ENCODE peak calls at places on chromosome 9, in nine cellular contexts. One of them, this sample, is unnamed. For H3K4me1, the result is how much of the 10 kb centered on the place peaks cover.

GRCh38 chr9:137428841-137429545 is 5.8 kb downstream of the NOXA1 start:
- DNase-seq in mesendoderm: no peak
- DNase-seq in tibial artery: no peak
- DNase-seq in left ventricle myocardium inferior: no peak
- DNase-seq in ascending aorta: no peak
- DNase-seq in neuronal stem cell: no peak
- DNase-seq in HAP-1: no peak
- DNase-seq in mesenchymal stem cell: no peak
- DNase-seq in fibroblast of lung: no peak
- DNase-seq in this sample: no peak

GRCh38 chr9:94719878-94720277 is 6.6 kb upstream of the AOPEP start:
- DNase-seq in left ventricle myocardium inferior: no peak
- DNase-seq in neuronal stem cell: no peak
- DNase-seq in HAP-1: no peak
- DNase-seq in mesendoderm: no peak
- DNase-seq in fibroblast of lung: no peak
- DNase-seq in mesenchymal stem cell: no peak
- DNase-seq in tibial artery: no peak
- DNase-seq in ascending aorta: no peak
- DNase-seq in this sample: no peak

GRCh38 chr9:101083451-101083850 is 54.9 kb downstream of the PLPPR1 start:
- DNase-seq in left ventricle myocardium inferior: no peak
- DNase-seq in fibroblast of lung: no peak
- DNase-seq in mesenchymal stem cell: no peak
- DNase-seq in neuronal stem cell: no peak
- DNase-seq in HAP-1: no peak
- DNase-seq in mesendoderm: no peak
- DNase-seq in ascending aorta: no peak
- DNase-seq in tibial artery: no peak
- DNase-seq in this sample: no peak

GRCh38 chr9:33988219-33988890 is 60.3 kb downstream of the UBAP2 start:
- DNase-seq in fibroblast of lung: no peak
- DNase-seq in neuronal stem cell: no peak
- DNase-seq in mesendoderm: no peak
- DNase-seq in left ventricle myocardium inferior: no peak
- DNase-seq in HAP-1: no peak
- DNase-seq in mesenchymal stem cell: peak
- DNase-seq in tibial artery: no peak
- DNase-seq in ascending aorta: no peak
- DNase-seq in this sample: no peak

GRCh38 chr9:94772654-94773303 is 46.3 kb downstream of the AOPEP start:
- DNase-seq in left ventricle myocardium inferior: no peak
- DNase-seq in tibial artery: no peak
- DNase-seq in mesenchymal stem cell: peak
- DNase-seq in ascending aorta: no peak
- DNase-seq in mesendoderm: no peak
- DNase-seq in neuronal stem cell: no peak
- DNase-seq in fibroblast of lung: peak
- DNase-seq in HAP-1: no peak
- DNase-seq in this sample: no peak

GRCh38 chr9:128457207-128457606 is 1.4 kb downstream of the ODF2 start:
- DNase-seq in HAP-1: no peak
- DNase-seq in fibroblast of lung: no peak
- DNase-seq in neuronal stem cell: no peak
- DNase-seq in mesendoderm: peak
- DNase-seq in ascending aorta: no peak
- DNase-seq in left ventricle myocardium inferior: no peak
- DNase-seq in tibial artery: no peak
- DNase-seq in mesenchymal stem cell: no peak
- DNase-seq in this sample: peak

GRCh38 chr9:12091865-12092527 is 601.2 kb upstream of the TYRP1 start:
- DNase-seq in HAP-1: no peak
- DNase-seq in mesenchymal stem cell: no peak
- DNase-seq in left ventricle myocardium inferior: no peak
- DNase-seq in fibroblast of lung: no peak
- DNase-seq in tibial artery: no peak
- DNase-seq in neuronal stem cell: no peak
- DNase-seq in mesendoderm: peak
- DNase-seq in ascending aorta: no peak
- DNase-seq in this sample: peak

GRCh38 chr9:10062629-10063395 is 550.0 kb downstream of the PTPRD start:
- DNase-seq in tibial artery: no peak
- DNase-seq in left ventricle myocardium inferior: no peak
- DNase-seq in neuronal stem cell: no peak
- DNase-seq in mesendoderm: no peak
- DNase-seq in fibroblast of lung: peak
- DNase-seq in mesenchymal stem cell: peak
- DNase-seq in ascending aorta: no peak
- DNase-seq in HAP-1: no peak
- DNase-seq in this sample: no peak

GRCh38 chr9:10045598-10045997 is 567.2 kb downstream of the PTPRD start:
- DNase-seq in fibroblast of lung: peak
- DNase-seq in left ventricle myocardium inferior: no peak
- DNase-seq in mesenchymal stem cell: peak
- DNase-seq in tibial artery: no peak
- DNase-seq in HAP-1: no peak
- DNase-seq in mesendoderm: peak
- DNase-seq in ascending aorta: no peak
- DNase-seq in neuronal stem cell: peak
- DNase-seq in this sample: no peak

GRCh38 chr9:136991993-136992818 is at the start of gene PAXX:
- DNase-seq in ascending aorta: peak
- DNase-seq in tibial artery: peak
- DNase-seq in mesenchymal stem cell: peak
- DNase-seq in HAP-1: peak
- DNase-seq in left ventricle myocardium inferior: peak
- DNase-seq in fibroblast of lung: peak
- DNase-seq in neuronal stem cell: peak
- DNase-seq in mesendoderm: peak
- DNase-seq in this sample: peak

GRCh38 chr9:108743901-108744371 is 111.8 kb downstream of the ACTL7B start:
- DNase-seq in fibroblast of lung: no peak
- DNase-seq in left ventricle myocardium inferior: no peak
- DNase-seq in neuronal stem cell: peak
- DNase-seq in mesenchymal stem cell: no peak
- DNase-seq in mesendoderm: peak
- DNase-seq in tibial artery: no peak
- DNase-seq in HAP-1: no peak
- DNase-seq in ascending aorta: no peak
- DNase-seq in this sample: peak

GRCh38 chr9:126218726-126219125 is 107.9 kb upstream of the MVB12B start:
- DNase-seq in fibroblast of lung: no peak
- DNase-seq in HAP-1: no peak
- DNase-seq in left ventricle myocardium inferior: no peak
- DNase-seq in mesenchymal stem cell: no peak
- DNase-seq in neuronal stem cell: no peak
- DNase-seq in mesendoderm: no peak
- DNase-seq in tibial artery: peak
- DNase-seq in ascending aorta: no peak
- DNase-seq in this sample: peak

GRCh38 chr9:37936376-37936775 is 32.4 kb upstream of the SLC25A51 start:
- DNase-seq in ascending aorta: no peak
- DNase-seq in mesendoderm: no peak
- DNase-seq in HAP-1: no peak
- DNase-seq in neuronal stem cell: no peak
- DNase-seq in fibroblast of lung: no peak
- DNase-seq in left ventricle myocardium inferior: no peak
- DNase-seq in mesenchymal stem cell: no peak
- DNase-seq in tibial artery: no peak
- DNase-seq in this sample: no peak

GRCh38 chr9:137956039-137956438 is 78.5 kb downstream of the CACNA1B start:
- DNase-seq in mesendoderm: no peak
- DNase-seq in ascending aorta: no peak
- DNase-seq in tibial artery: no peak
- DNase-seq in fibroblast of lung: no peak
- DNase-seq in mesenchymal stem cell: no peak
- DNase-seq in neuronal stem cell: no peak
- DNase-seq in HAP-1: no peak
- DNase-seq in left ventricle myocardium inferior: no peak
- DNase-seq in this sample: no peak

GRCh38 chr9:116144038-116144437 is 9.6 kb upstream of the PAPPA start:
- DNase-seq in HAP-1: no peak
- DNase-seq in tibial artery: no peak
- DNase-seq in mesenchymal stem cell: peak
- DNase-seq in ascending aorta: no peak
- DNase-seq in fibroblast of lung: peak
- DNase-seq in mesendoderm: no peak
- DNase-seq in neuronal stem cell: no peak
- DNase-seq in left ventricle myocardium inferior: no peak
- DNase-seq in this sample: no peak

GRCh38 chr9:6150483-6150882 is 65.1 kb upstream of the IL33 start:
- DNase-seq in mesenchymal stem cell: no peak
- DNase-seq in left ventricle myocardium inferior: no peak
- DNase-seq in ascending aorta: no peak
- DNase-seq in neuronal stem cell: no peak
- DNase-seq in tibial artery: no peak
- DNase-seq in HAP-1: no peak
- DNase-seq in mesendoderm: no peak
- DNase-seq in fibroblast of lung: no peak
- DNase-seq in this sample: no peak

GRCh38 chr9:129489838-129490582 is 130.9 kb downstream of the C9orf50 start:
- DNase-seq in tibial artery: peak
- DNase-seq in neuronal stem cell: no peak
- DNase-seq in mesenchymal stem cell: peak
- DNase-seq in mesendoderm: no peak
- DNase-seq in fibroblast of lung: no peak
- DNase-seq in left ventricle myocardium inferior: no peak
- DNase-seq in HAP-1: no peak
- DNase-seq in ascending aorta: no peak
- DNase-seq in this sample: no peak
- H3K4me1 ChIP-seq in tibial artery: half or more
- H3K4me1 ChIP-seq in neuronal stem cell: under half
- H3K4me1 ChIP-seq in mesenchymal stem cell: half or more
- H3K4me1 ChIP-seq in mesendoderm: under half
- H3K4me1 ChIP-seq in fibroblast of lung: under half
- H3K4me1 ChIP-seq in left ventricle myocardium inferior: half or more
- H3K4me1 ChIP-seq in HAP-1: under half
- H3K4me1 ChIP-seq in ascending aorta: half or more
- H3K4me1 ChIP-seq in this sample: under half

DNA sequence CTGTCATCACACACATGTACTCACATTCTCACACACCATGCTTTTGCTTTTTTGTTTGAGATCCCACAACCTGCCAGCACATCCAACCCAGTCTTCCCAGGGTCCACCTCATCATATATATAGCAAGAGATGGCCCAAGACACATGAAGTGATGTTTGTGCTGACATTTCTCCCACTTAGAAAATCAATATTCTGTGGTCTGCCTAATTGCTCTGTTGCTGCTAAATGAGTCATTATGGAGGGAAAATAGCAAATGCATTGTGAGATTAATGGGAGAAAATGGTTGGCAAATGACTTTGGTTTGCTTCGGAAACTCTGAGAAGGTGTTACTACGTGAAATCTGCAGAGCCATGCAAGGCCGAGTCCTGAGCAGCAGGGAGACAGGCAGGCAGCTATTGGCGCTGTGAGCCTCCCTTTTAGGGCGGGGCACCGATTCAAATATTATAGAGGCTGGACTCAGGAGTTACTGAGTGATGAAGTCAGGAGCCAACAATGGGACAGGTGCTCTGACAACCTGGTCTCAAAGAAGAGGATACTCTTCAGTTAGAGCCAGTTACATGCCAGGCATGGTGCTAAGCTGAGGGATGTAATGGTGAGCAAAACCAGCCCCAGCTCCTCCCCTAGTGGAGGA is 62.8 kb downstream of the DAB2IP start:
- DNase-seq in HAP-1: no peak
- DNase-seq in mesendoderm: no peak
- DNase-seq in neuronal stem cell: no peak
- DNase-seq in left ventricle myocardium inferior: no peak
- DNase-seq in ascending aorta: no peak
- DNase-seq in tibial artery: no peak
- DNase-seq in mesenchymal stem cell: no peak
- DNase-seq in fibroblast of lung: no peak
- DNase-seq in this sample: no peak
- H3K4me1 ChIP-seq in HAP-1: under half
- H3K4me1 ChIP-seq in mesendoderm: under half
- H3K4me1 ChIP-seq in neuronal stem cell: under half
- H3K4me1 ChIP-seq in left ventricle myocardium inferior: half or more
- H3K4me1 ChIP-seq in ascending aorta: under half
- H3K4me1 ChIP-seq in tibial artery: under half
- H3K4me1 ChIP-seq in mesenchymal stem cell: under half
- H3K4me1 ChIP-seq in fibroblast of lung: under half
- H3K4me1 ChIP-seq in this sample: under half

DNA sequence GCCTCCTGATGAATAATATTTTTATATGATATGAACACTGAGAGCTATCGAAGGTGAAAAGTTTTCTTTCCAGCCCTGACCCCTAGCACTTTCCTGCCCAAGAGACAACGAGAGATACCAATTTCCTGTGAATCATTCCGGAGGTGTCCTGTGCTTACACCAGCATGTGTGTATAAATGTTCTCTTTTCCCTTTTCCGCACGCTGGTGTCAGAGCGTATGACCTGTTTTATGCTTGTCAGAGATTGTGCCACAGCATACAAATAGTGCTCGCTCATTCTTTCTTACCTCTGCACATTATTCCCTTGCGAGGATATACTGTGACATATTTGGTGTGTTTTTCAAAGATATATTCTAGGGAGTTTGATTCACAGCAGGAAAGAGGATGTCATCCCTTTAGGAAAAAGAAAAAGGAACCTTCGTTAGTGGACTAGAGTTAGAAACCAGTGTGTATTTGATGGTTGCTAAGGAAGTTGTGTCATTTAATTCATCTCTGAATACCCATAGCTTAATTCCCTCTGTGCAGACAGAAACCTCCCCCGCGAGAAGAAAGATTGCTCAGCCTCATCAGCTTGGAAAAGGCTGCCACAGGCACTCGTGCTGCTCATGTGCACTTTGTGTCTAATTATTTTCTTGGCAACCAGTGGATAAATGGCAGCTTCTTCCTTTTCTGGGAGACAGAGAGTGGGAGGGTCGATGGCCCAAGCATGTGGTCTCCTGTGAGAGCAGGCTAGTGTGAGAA is 14.8 kb upstream of the CCIN start:
- DNase-seq in tibial artery: no peak
- DNase-seq in mesenchymal stem cell: peak
- DNase-seq in left ventricle myocardium inferior: no peak
- DNase-seq in mesendoderm: peak
- DNase-seq in fibroblast of lung: peak
- DNase-seq in neuronal stem cell: no peak
- DNase-seq in HAP-1: no peak
- DNase-seq in ascending aorta: no peak
- DNase-seq in this sample: peak
- H3K4me1 ChIP-seq in tibial artery: under half
- H3K4me1 ChIP-seq in mesenchymal stem cell: under half
- H3K4me1 ChIP-seq in left ventricle myocardium inferior: under half
- H3K4me1 ChIP-seq in mesendoderm: under half
- H3K4me1 ChIP-seq in fibroblast of lung: under half
- H3K4me1 ChIP-seq in neuronal stem cell: under half
- H3K4me1 ChIP-seq in HAP-1: under half
- H3K4me1 ChIP-seq in ascending aorta: under half
- H3K4me1 ChIP-seq in this sample: under half

DNA sequence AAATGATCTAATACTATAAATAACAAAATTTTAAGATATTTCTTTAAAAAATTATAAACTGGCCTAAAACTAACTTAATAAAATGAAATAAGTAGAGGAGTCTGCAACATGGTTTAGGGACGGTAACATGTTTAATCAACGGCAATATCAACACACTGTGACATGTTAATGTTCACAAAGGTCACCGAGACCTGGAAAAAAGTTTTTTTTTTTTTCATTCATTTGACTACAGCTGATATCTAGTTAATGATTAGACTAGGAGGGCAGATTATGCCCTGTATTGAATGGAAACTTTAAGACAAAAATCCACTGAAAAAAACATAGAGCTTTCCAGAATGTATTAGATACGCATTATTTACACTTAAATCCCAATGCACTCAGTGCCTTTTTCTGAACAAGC is 67.0 kb upstream of the CDK5RAP2 start:
- DNase-seq in left ventricle myocardium inferior: no peak
- DNase-seq in neuronal stem cell: no peak
- DNase-seq in ascending aorta: no peak
- DNase-seq in fibroblast of lung: no peak
- DNase-seq in mesenchymal stem cell: no peak
- DNase-seq in mesendoderm: no peak
- DNase-seq in HAP-1: no peak
- DNase-seq in tibial artery: no peak
- DNase-seq in this sample: no peak
- H3K4me1 ChIP-seq in left ventricle myocardium inferior: under half
- H3K4me1 ChIP-seq in neuronal stem cell: under half
- H3K4me1 ChIP-seq in ascending aorta: under half
- H3K4me1 ChIP-seq in fibroblast of lung: under half
- H3K4me1 ChIP-seq in mesenchymal stem cell: under half
- H3K4me1 ChIP-seq in mesendoderm: under half
- H3K4me1 ChIP-seq in HAP-1: under half
- H3K4me1 ChIP-seq in tibial artery: under half
- H3K4me1 ChIP-seq in this sample: under half

This sample was measured in endodermal cell.